ENCODE peak calls at places on chromosomes 7 and 10, in ten cellular contexts. N is GM10248; E is neural progenitor cell; Z is activated CD4-positive, CD25-positive, alpha-beta regulatory T cell treated with anti-CD3 and anti-CD28 coated beads, Interleukin-2, amount 50 U/mL, for 72 hours; B is right atrium auricular region; V is GM12865; I is stimulated activated CD4-positive, alpha-beta T cell treated with anti-CD3 and anti-CD28 coated beads, Interleukin-4, amount 100 ng/mL, for 1 hour; Q is NCI-H2081; X is AG10803; R is NCI-H2029. D is an unnamed sample.
A peak's percentile ranks its signal among the peaks of the same experiment; 100 is the strongest.

GRCh38 chr10:19888061-19888660 is 71.9 kb downstream of the PLXDC2 start:
- DNase-seq in N (no peak), E (no peak), Z (no peak), B (no peak), V (no peak), I (no peak), Q (no peak), X (no peak), R (no peak), D (no peak)

GRCh38 chr7:83439021-83439420 is 209.9 kb downstream of the SEMA3E start:
- DNase-seq in N (no peak), E (no peak), Z (no peak), B (no peak), V (no peak), I (no peak), Q (no peak), X (no peak), R (no peak), D (peak; percentile 4)

GRCh38 chr10:17177014-17177413 is 24.5 kb downstream of the TRDMT1 start:
- DNase-seq in N (no peak), E (no peak), Z (no peak), B (no peak), V (no peak), I (no peak), Q (no peak), X (no peak), R (no peak), D (no peak)

GRCh38 chr7:18003286-18003685 is 24.4 kb downstream of the PRPS1L1 start:
- DNase-seq in N (no peak), E (no peak), Z (no peak), B (no peak), V (no peak), I (no peak), Q (no peak), X (no peak), R (no peak), D (no peak)

GRCh38 chr7:140062118-140062527 is 628 bp downstream of the PARP12 start:
- DNase-seq in N (peak; percentile 40), E (no peak), Z (no peak), B (no peak), V (peak; percentile 64), I (peak; percentile 50), Q (peak; percentile 62), X (no peak), R (peak; percentile 40), D (peak; percentile 23)

GRCh38 chr7:27102578-27103442 is at the start of gene HOXA2:
- DNase-seq in N (no peak), E (peak; percentile 49), Z (no peak), B (no peak), V (no peak), I (no peak), Q (no peak), X (no peak), R (no peak), D (no peak)

GRCh38 chr7:106415433-106415832 is 130.7 kb upstream of the NAMPT start:
- DNase-seq in N (no peak), E (no peak), Z (no peak), B (no peak), V (no peak), I (no peak), Q (no peak), X (no peak), R (no peak), D (no peak)

GRCh38 chr7:100655908-100656674 is at the start of gene ACTL6B:
- DNase-seq in N (peak; percentile 55), E (peak; percentile 95), Z (peak; percentile 64), B (no peak), V (peak; percentile 18), I (peak; percentile 62), Q (peak; percentile 90), X (no peak), R (peak; percentile 33), D (peak; percentile 41)

GRCh38 chr7:123871998-123872867 is 27.3 kb downstream of the HYAL4 start:
- DNase-seq in N (peak; percentile 35), E (peak; percentile 74), Z (no peak), B (no peak), V (peak; percentile 70), I (peak; percentile 32), Q (peak; percentile 82), X (peak; percentile 28), R (peak; percentile 28), D (peak; percentile 81)

GRCh38 chr10:66180651-66181318 is 745.1 kb upstream of the LRRTM3 start:
- DNase-seq in N (peak; percentile 47), E (peak; percentile 66), Z (no peak), B (no peak), V (peak; percentile 74), I (no peak), Q (peak; percentile 52), X (peak; percentile 60), R (peak; percentile 22), D (peak; percentile 65)

GRCh38 chr10:132117636-132118190 is 52.0 kb downstream of the JAKMIP3 start:
- DNase-seq in N (no peak), E (no peak), Z (no peak), B (no peak), V (no peak), I (no peak), Q (no peak), X (no peak), R (no peak), D (no peak)

GRCh38 chr10:35463105-35463867 is 127.0 kb downstream of the CCNY start:
- DNase-seq in N (no peak), E (no peak), Z (no peak), B (no peak), V (no peak), I (no peak), Q (no peak), X (no peak), R (no peak), D (no peak)

GRCh38 chr7:76155938-76156337 is 45.8 kb upstream of the SRRM3 start:
- DNase-seq in N (no peak), E (no peak), Z (no peak), B (peak; percentile 77), V (no peak), I (no peak), Q (no peak), X (peak; percentile 62), R (no peak), D (peak; percentile 81)

GRCh38 chr7:55024776-55025175 is 6.0 kb downstream of the EGFR start:
- DNase-seq in N (no peak), E (no peak), Z (no peak), B (no peak), V (no peak), I (no peak), Q (no peak), X (peak; percentile 87), R (no peak), D (peak; percentile 37)

GRCh38 chr10:77643795-77644468 is 6.3 kb upstream of the KCNMA1 start:
- DNase-seq in N (no peak), E (peak; percentile 78), Z (no peak), B (no peak), V (peak; percentile 70), I (no peak), Q (peak; percentile 25), X (peak; percentile 73), R (peak; percentile 4), D (peak; percentile 69)

GRCh38 chr7:5596046-5596895 is 172.6 kb upstream of the TNRC18 start:
- DNase-seq in N (peak; percentile 80), E (peak; percentile 51), Z (peak; percentile 51), B (peak; percentile 88), V (peak; percentile 88), I (peak; percentile 78), Q (no peak), X (peak; percentile 93), R (no peak), D (peak; percentile 96)

GRCh38 chr7:115133248-115133647 is 211.4 kb downstream of the MDFIC start:
- DNase-seq in N (no peak), E (no peak), Z (no peak), B (no peak), V (no peak), I (no peak), Q (no peak), X (no peak), R (peak; percentile 82), D (no peak)

GRCh38 chr7:200290-200689 is 7.9 kb downstream of the FAM20C start:
- DNase-seq in N (no peak), E (peak; percentile 38), Z (no peak), B (no peak), V (no peak), I (no peak), Q (no peak), X (no peak), R (no peak), D (no peak)

GRCh38 chr10:118340486-118340885 is 1.6 kb downstream of the FAM204A start:
- DNase-seq in N (no peak), E (no peak), Z (no peak), B (no peak), V (peak; percentile 8), I (no peak), Q (peak; percentile 16), X (no peak), R (no peak), D (no peak)

GRCh38 chr10:121668336-121669009 is 70.2 kb upstream of the FGFR2 start:
- DNase-seq in N (no peak), E (peak; percentile 42), Z (no peak), B (no peak), V (no peak), I (no peak), Q (no peak), X (peak; percentile 11), R (peak; percentile 5), D (peak; percentile 46)

GRCh38 chr10:71752391-71753090 is 20.8 kb downstream of the VSIR start:
- DNase-seq in N (no peak), E (no peak), Z (no peak), B (no peak), V (peak; percentile 27), I (no peak), Q (no peak), X (no peak), R (no peak), D (no peak)

GRCh38 chr7:100434297-100435144 is 1.8 kb downstream of the PPP1R35 start:
- DNase-seq in N (no peak), E (no peak), Z (no peak), B (no peak), V (no peak), I (no peak), Q (no peak), X (no peak), R (no peak), D (no peak)

GRCh38 chr10:90306187-90306586 is 551.7 kb downstream of the HTR7 start:
- DNase-seq in N (no peak), E (no peak), Z (no peak), B (no peak), V (no peak), I (no peak), Q (peak; percentile 5), X (no peak), R (no peak), D (peak; percentile 30)

GRCh38 chr7:1745018-1745532 is 75.0 kb downstream of the ELFN1 start:
- DNase-seq in N (no peak), E (no peak), Z (no peak), B (no peak), V (no peak), I (no peak), Q (no peak), X (no peak), R (no peak), D (no peak)

GRCh38 chr10:117619200-117619599 is 76.7 kb downstream of the EMX2 start:
- DNase-seq in N (no peak), E (no peak), Z (no peak), B (peak; percentile 23), V (no peak), I (no peak), Q (no peak), X (peak; percentile 48), R (no peak), D (no peak)

GRCh38 chr7:24829787-24830186 is 72.5 kb upstream of the GSDME start:
- DNase-seq in N (no peak), E (no peak), Z (no peak), B (no peak), V (no peak), I (no peak), Q (no peak), X (no peak), R (no peak), D (peak; percentile 96)

GRCh38 chr10:131891929-131892816 is 8.6 kb upstream of the PPP2R2D start:
- DNase-seq in N (no peak), E (no peak), Z (no peak), B (no peak), V (no peak), I (no peak), Q (no peak), X (no peak), R (no peak), D (no peak)

GRCh38 chr7:145692237-145692950 is 424.2 kb upstream of the CNTNAP2 start:
- DNase-seq in N (no peak), E (peak; percentile 23), Z (no peak), B (no peak), V (no peak), I (no peak), Q (no peak), X (peak; percentile 12), R (no peak), D (peak; percentile 20)